ENCODE peak calls at places on chromosomes 13 and 19, in four cellular contexts. S is HCT116, U is uterus, K is GM12878. Y is an unnamed sample.

GRCh38 chr19:1248454-1249297 is at the start of gene MIDN:
- DNase-seq in S (no peak), U (peak), K (no peak), Y (peak)

GRCh38 chr13:45055902-45056648 is 64.2 kb upstream of the GTF2F2 start:
- DNase-seq in S (peak), K (no peak), U (peak), Y (no peak)

GRCh38 chr13:30870916-30871712 is 35.0 kb upstream of the MEDAG start:
- DNase-seq in K (no peak), S (no peak), U (no peak), Y (no peak)

GRCh38 chr19:13102666-13103584 is at the start of gene LYL1:
- DNase-seq in K (no peak), S (no peak), U (peak), Y (peak)

GRCh38 chr19:11435833-11436313 is 438 bp downstream of the PRKCSH start:
- DNase-seq in S (no peak), K (no peak), U (no peak), Y (peak)

GRCh38 chr13:36840718-36841250 is 21.8 kb downstream of the RFXAP start:
- DNase-seq in U (no peak), S (no peak), K (no peak), Y (no peak)

GRCh38 chr19:15562861-15563260 is 52.2 kb upstream of the CYP4F8 start:
- DNase-seq in S (peak), K (no peak), U (no peak), Y (no peak)

GRCh38 chr19:44988896-44989563 is 12.2 kb upstream of the RELB start:
- DNase-seq in K (no peak), U (peak), S (peak), Y (peak)

GRCh38 chr13:91946498-91947070 is 548.2 kb downstream of the GPC5 start:
- DNase-seq in K (no peak), U (no peak), S (no peak), Y (peak)

GRCh38 chr13:39266426-39266825 is 228.2 kb downstream of the NHLRC3 start:
- DNase-seq in U (no peak), S (no peak), K (no peak), Y (no peak)

GRCh38 chr19:27793128-27793643 is 1419.8 kb downstream of the UQCRFS1 start:
- DNase-seq in S (peak), U (peak), K (peak), Y (peak)

GRCh38 chr13:112446867-112447266 is 70.7 kb downstream of the SPACA7 start:
- DNase-seq in U (no peak), K (no peak), S (no peak), Y (no peak)

GRCh38 chr13:24301434-24301833 is 7.9 kb upstream of the C1QTNF9 start:
- DNase-seq in S (no peak), U (no peak), K (no peak), Y (no peak)

GRCh38 chr19:16911046-16911445 is 22.2 kb downstream of the F2RL3 start:
- DNase-seq in S (no peak), K (no peak), U (no peak), Y (no peak)

GRCh38 chr19:6417713-6418561 is 6.7 kb downstream of the KHSRP start:
- DNase-seq in K (no peak), U (peak), S (no peak), Y (no peak)

GRCh38 chr19:8697671-8698432 is 743 bp downstream of the ACTL9 start:
- DNase-seq in U (no peak), S (no peak), K (no peak), Y (no peak)

GRCh38 chr13:33032037-33032625 is 15.9 kb downstream of the KL start:
- DNase-seq in S (no peak), U (no peak), K (no peak), Y (no peak)

GRCh38 chr13:48626077-48626449 is 27.7 kb upstream of the CYSLTR2 start:
- DNase-seq in K (no peak), U (no peak), S (no peak), Y (peak)

GRCh38 chr13:74145249-74145970 is 11.2 kb upstream of the KLF12 start:
- DNase-seq in U (no peak), K (no peak), S (no peak), Y (peak)

GRCh38 chr19:10270180-10270615 is 722 bp upstream of the ICAM1 start:
- DNase-seq in S (no peak), U (peak), K (no peak), Y (peak)

GRCh38 chr13:45068036-45069001 is 52.0 kb upstream of the GTF2F2 start:
- DNase-seq in U (no peak), K (no peak), S (no peak), Y (no peak)

GRCh38 chr13:56332671-56333070 is 808.0 kb upstream of the PRR20A start:
- DNase-seq in K (no peak), U (no peak), S (no peak), Y (no peak)

GRCh38 chr13:21081926-21082325 is 20.5 kb upstream of the LATS2 start:
- DNase-seq in U (no peak), S (no peak), K (no peak), Y (no peak)

GRCh38 chr13:42405665-42406390 is 133.9 kb downstream of the AKAP11 start:
- DNase-seq in K (peak), U (no peak), S (no peak), Y (no peak)

GRCh38 chr13:90706631-90707030 is 640.9 kb upstream of the MIR17HG start:
- DNase-seq in K (no peak), S (no peak), U (no peak), Y (no peak)

GRCh38 chr13:77305276-77305675 is 21.6 kb downstream of the MYCBP2 start:
- DNase-seq in U (no peak), K (no peak), S (no peak), Y (no peak)

GRCh38 chr19:55145241-55145640 is 3.8 kb downstream of the TNNT1 start:
- DNase-seq in S (no peak), K (no peak), U (no peak), Y (no peak)

GRCh38 chr19:18435185-18435841 is 2.6 kb downstream of the ISYNA1 start:
- DNase-seq in K (no peak), S (no peak), U (no peak), Y (no peak)

GRCh38 chr19:5356918-5357317 is 16.3 kb upstream of the PTPRS start:
- DNase-seq in S (no peak), K (no peak), U (no peak), Y (no peak)

GRCh38 chr13:110156186-110157065 is 150.5 kb downstream of the COL4A1 start:
- DNase-seq in K (no peak), U (no peak), S (no peak), Y (no peak)

GRCh38 chr19:47152205-47152604 is 21.6 kb downstream of the SAE1 start:
- DNase-seq in K (no peak), S (no peak), U (no peak), Y (no peak)

GRCh38 chr19:15937771-15938170 is 3.4 kb upstream of the CYP4F11 start:
- DNase-seq in S (no peak), U (no peak), K (no peak), Y (no peak)

GRCh38 chr13:43905435-43906031 is 25.8 kb downstream of the LACC1 start:
- DNase-seq in U (peak), K (no peak), S (peak), Y (peak)

GRCh38 chr13:111286162-111286561 is 34.3 kb upstream of the TEX29 start:
- DNase-seq in K (no peak), S (no peak), U (no peak), Y (no peak)

DNA sequence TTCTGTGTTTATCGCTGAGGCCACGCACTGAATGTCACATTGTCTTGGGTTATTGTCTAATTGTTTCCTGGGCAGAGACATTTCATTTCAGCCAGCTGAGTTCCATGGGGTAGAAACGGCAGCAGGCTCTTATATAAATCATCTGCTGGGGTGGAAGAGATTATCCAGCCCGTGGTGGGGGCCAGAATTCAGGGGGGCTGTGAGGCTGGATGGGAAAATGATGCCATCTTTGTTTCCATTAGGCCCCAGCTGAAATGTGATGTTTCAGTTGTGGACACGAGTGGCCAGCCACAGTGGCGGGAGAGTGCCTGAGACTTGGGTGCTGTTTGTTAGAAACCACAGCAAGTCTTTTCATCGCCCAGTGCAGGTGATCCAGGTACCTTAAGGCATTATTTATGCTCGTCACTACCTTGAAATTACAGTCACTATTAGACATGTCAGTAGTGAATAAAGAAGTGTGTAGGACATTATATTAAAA is 82.6 kb upstream of the TM9SF2 start:
- DNase-seq in K (no peak), U (no peak), S (no peak), Y (no peak)
- TF ChIP-seq POLR2A in K (no peak), U (no peak), S (no peak), Y (no peak)

DNA sequence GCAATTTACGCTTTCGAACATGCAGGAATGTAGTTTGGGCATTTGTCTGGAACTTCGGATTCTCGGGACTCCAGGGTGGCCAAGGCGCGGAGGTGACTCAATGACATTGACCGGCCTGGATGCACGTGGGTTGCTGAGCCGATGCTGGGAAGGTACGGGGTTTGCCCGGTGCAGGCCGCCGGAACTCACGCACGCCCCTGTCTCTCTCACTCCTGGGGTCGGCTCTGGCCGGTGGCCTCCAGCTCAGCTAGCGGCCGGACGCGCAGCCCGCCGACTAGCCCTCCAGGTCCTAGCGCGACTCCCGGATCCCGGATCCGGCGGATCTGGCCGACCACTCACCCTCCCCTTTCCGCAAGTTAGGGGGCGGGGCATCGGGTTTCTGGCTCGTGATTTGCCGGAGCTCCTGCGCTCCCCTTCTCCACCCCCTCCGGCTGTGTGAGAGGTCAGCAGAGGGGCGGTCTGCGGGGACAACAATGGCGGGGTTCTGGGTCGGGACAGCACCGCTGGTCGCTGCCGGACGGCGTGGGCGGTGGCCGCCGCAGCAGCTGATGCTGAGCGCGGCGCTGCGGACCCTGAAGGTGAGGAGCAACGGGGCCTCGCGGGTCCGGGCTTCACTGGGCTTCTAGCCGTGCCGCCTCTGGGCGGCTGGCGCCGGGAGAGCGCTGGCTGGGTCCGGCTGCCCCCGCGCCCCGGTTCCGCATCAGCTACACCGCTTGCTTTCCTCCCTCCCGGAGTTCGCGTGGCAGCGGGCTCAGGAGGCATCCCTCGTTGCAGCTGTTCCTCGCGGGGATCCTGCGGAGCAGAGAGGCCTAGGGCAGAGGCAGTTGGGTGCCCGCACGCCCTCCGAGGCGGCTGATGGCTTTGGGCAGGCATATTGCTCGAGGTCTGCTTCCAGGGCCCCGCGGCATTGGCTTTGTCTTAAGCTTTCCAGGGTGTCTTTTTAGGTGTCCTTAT is at the start of gene PCCA:
- DNase-seq in K (peak), U (peak), S (peak), Y (peak)
- TF ChIP-seq POLR2A in K (peak), U (peak), S (peak), Y (peak)

GRCh38 chr13:113837554-113838355 is 26.1 kb downstream of the GAS6 start:
- DNase-seq in K (no peak), U (peak), S (peak), Y (peak)
- TF ChIP-seq POLR2A in K (no peak), U (peak), S (no peak), Y (no peak)

GRCh38 chr13:80118099-80118498 is 222.8 kb downstream of the SPRY2 start:
- DNase-seq in U (no peak), S (no peak), K (no peak), Y (no peak)

GRCh38 chr13:80121038-80121437 is 219.9 kb downstream of the SPRY2 start:
- DNase-seq in U (no peak), S (no peak), K (no peak), Y (no peak)

GRCh38 chr13:80116107-80116506 is 224.8 kb downstream of the SPRY2 start:
- DNase-seq in K (no peak), U (no peak), S (no peak), Y (no peak)

GRCh38 chr13:80117515-80117914 is 223.4 kb downstream of the SPRY2 start:
- DNase-seq in U (no peak), K (no peak), S (no peak), Y (no peak)

GRCh38 chr13:80118507-80118906 is 222.4 kb downstream of the SPRY2 start:
- DNase-seq in U (no peak), S (no peak), K (no peak), Y (no peak)
- TF ChIP-seq POLR2A in U (no peak), S (no peak), K (no peak), Y (no peak)

GRCh38 chr19:50025022-50025793 is at the start of gene VRK3:
- DNase-seq in S (peak), U (peak), K (peak), Y (peak)
- TF ChIP-seq POLR2A in S (no peak), U (peak), K (peak), Y (peak)

GRCh38 chr13:37981932-37982331 is 112.4 kb upstream of the TRPC4 start:
- DNase-seq in K (no peak), U (no peak), S (no peak), Y (no peak)

GRCh38 chr13:37984357-37984756 is 114.8 kb upstream of the TRPC4 start:
- DNase-seq in U (no peak), K (no peak), S (no peak), Y (peak)

DNA sequence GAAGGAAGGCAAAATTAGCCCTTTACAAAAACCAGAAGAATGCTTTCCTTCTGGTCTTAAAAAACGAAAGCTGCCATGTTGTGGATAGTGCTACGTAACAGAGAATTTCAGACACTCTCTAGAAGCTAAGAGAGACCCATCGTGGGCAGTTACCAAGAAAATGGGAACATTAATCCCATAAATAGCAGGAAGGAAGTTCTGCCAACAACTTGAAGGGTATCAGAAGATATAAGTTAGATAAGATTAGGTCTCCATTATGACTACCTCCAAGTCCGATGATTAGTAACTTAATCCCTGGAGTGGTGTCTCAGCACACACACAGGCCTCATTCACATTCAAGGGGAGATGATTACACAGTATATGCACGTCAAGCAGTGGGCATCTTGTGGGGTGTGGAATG is 115.7 kb upstream of the TRPC4 start:
- DNase-seq in U (no peak), K (no peak), S (no peak), Y (no peak)
- TF ChIP-seq POLR2A in U (no peak), K (no peak), S (no peak), Y (no peak)

Y was measured in erythroblast.